ENCODE peak calls at places on chromosomes 3 and 15, in nine cellular contexts. K, T, U, X, H, O, L, G and C are unnamed samples.

GRCh38 chr3:23916152-23916885 is 471 bp downstream of the NKIRAS1 start:
- DNase-seq in L (no peak), T (no peak), K (no peak), U (no peak), G (no peak), X (no peak), H (peak), O (no peak), C (no peak)

GRCh38 chr15:91473894-91474293 is 373.8 kb downstream of the SV2B start:
- DNase-seq in T (no peak), O (no peak), G (no peak), X (no peak), U (no peak), L (no peak), K (no peak), H (no peak), C (no peak)

GRCh38 chr15:63212050-63212973 is 22.9 kb downstream of the RAB8B start:
- DNase-seq in G (no peak), T (no peak), K (no peak), L (no peak), X (no peak), O (no peak), H (no peak), U (no peak), C (no peak)

GRCh38 chr3:146468234-146468931 is 978 bp downstream of the PLSCR2 start:
- DNase-seq in U (no peak), H (no peak), G (no peak), L (no peak), O (no peak), T (no peak), K (no peak), X (no peak), C (no peak)

GRCh38 chr3:190003730-190004129 is 117.0 kb downstream of the P3H2 start:
- DNase-seq in O (peak), L (no peak), T (no peak), G (no peak), U (no peak), K (peak), H (no peak), X (no peak), C (no peak)

GRCh38 chr3:46133285-46133684 is 74.8 kb downstream of the CCR1 start:
- DNase-seq in L (no peak), X (no peak), H (no peak), O (no peak), T (no peak), K (no peak), G (no peak), U (no peak), C (no peak)

GRCh38 chr15:77094397-77095030 is 23.6 kb upstream of the TSPAN3 start:
- DNase-seq in G (no peak), H (no peak), K (no peak), U (no peak), L (no peak), T (no peak), O (no peak), X (no peak), C (no peak)

GRCh38 chr3:63354160-63354559 is 76.1 kb downstream of the SYNPR start:
- DNase-seq in K (no peak), G (no peak), U (no peak), L (no peak), T (no peak), H (no peak), O (no peak), X (no peak), C (no peak)

GRCh38 chr3:48624767-48625166 is 3.2 kb upstream of the TMEM89 start:
- DNase-seq in X (no peak), U (no peak), L (no peak), H (no peak), G (no peak), K (no peak), O (no peak), T (no peak), C (no peak)

GRCh38 chr3:189355481-189356201 is 183.9 kb downstream of the TPRG1 start:
- DNase-seq in K (peak), O (peak), X (no peak), G (peak), H (no peak), L (no peak), T (no peak), U (no peak), C (no peak)

GRCh38 chr3:22089284-22089683 is 338.3 kb upstream of the ZNF385D start:
- DNase-seq in H (no peak), L (no peak), X (no peak), T (no peak), O (no peak), K (peak), U (peak), G (peak), C (no peak)

GRCh38 chr3:11452988-11453847 is 181.0 kb downstream of the ATG7 start:
- DNase-seq in O (peak), L (no peak), G (no peak), T (no peak), K (no peak), H (no peak), U (no peak), X (no peak), C (no peak)

GRCh38 chr3:114841515-114841914 is 305.6 kb downstream of the ZBTB20 start:
- DNase-seq in G (no peak), U (no peak), O (no peak), L (no peak), H (no peak), T (no peak), X (no peak), K (no peak), C (no peak)

GRCh38 chr3:25910997-25911396 is 121.1 kb downstream of the OXSM start:
- DNase-seq in X (no peak), O (no peak), G (peak), L (no peak), U (no peak), K (peak), H (no peak), T (no peak), C (no peak)

DNA sequence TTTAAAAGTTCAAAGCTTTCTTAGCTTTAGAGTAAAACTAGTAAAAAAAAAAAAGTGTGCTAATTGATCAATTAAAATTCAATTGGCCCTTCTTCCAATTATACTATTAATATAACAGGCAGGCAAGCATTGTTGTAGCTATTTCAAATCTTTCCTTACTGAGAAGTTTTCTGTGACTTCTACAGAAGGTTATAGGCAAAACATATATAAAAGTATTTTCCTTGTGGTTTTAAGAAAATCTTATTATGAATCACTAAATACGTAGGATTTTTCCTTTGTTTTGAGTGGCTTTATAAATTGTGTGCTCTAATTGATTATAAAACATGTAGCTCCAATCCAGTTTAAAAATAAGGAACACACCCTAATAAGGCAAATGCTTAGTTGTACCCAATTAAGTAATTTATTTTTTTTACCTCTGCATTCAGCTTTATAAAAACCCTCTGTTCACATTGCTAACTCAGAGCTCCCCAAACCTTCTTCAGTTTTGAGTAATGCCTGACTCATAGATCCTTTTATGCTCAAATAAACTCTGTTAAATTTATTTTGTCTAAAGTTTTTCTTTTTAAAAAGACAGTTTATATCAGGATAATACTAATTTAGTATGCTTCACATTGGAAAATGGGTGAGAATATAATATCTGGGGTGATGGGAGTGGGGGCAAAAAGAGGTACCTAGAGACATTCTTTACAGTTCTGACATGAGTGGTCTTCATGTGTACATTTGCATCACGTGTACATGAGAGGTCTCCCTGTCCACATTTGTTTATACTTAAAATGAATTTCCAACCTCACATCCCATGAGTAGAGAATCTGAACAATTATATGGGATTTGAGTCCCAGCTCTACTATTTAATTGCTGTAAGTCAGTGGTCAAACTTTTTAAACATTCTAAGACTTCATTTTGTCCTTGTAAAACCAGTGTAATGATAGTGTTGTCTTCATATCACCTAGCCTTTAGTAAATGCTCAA is 408.1 kb downstream of the NAALADL2 start:
- DNase-seq in U (no peak), L (no peak), T (no peak), H (no peak), G (no peak), O (no peak), K (no peak), X (no peak), C (no peak)
- TF ChIP-seq POLR2A in U (no peak), L (no peak), T (no peak), H (no peak), G (no peak), O (no peak), K (no peak), X (no peak), C (no peak)

GRCh38 chr15:68045289-68046265 is 8.5 kb upstream of the PIAS1 start:
- DNase-seq in L (no peak), H (no peak), X (no peak), O (no peak), K (peak), U (no peak), T (no peak), G (no peak), C (no peak)
- TF ChIP-seq POLR2A in L (no peak), H (no peak), X (no peak), O (no peak), K (no peak), U (no peak), T (no peak), G (no peak), C (no peak)

DNA sequence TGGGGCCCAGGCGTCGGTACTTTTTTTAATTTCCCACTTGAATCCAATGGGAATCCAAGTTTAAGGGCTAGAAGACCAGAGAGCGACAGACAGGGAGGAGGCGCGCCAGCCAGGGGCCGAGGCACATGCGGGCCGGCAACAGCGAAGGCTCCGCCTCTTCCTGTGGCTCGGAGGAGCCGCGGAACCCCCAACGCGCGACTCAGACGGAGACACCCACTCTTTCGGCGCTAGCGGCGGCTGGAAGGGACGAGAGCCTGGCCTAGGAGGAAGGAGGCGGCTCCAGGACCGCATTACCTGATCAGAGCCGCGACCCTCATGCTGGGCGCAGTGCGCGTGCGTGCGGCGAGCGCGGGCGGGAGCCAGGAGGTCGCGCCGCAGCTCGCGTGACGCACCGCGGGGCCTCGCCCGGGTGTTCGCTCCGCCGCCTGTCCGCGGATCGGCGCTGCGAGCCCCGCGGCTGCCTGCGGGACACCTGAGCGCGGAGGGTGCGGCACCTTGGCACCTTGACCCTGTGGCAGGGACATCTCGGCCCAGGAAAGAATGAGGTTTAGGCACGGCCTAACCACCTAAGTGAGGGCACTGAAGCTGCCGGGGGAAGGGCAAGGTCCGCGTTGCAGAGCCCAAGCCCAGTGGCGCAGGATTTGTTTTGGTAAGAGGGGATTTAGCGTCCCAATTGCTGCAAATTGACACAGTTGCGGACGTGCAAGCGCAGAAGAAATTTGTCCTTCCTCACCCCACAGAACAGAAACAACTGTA is at the start of gene DPH6:
- DNase-seq in K (peak), G (peak), X (peak), T (peak), L (peak), H (peak), O (peak), U (peak), C (peak)
- TF ChIP-seq POLR2A in K (peak), G (peak), X (no peak), T (peak), L (peak), H (peak), O (peak), U (peak), C (peak)

GRCh38 chr3:195909294-195909644 is 918 bp upstream of the TNK2 start:
- DNase-seq in O (peak), L (no peak), H (no peak), K (no peak), T (no peak), X (no peak), U (no peak), G (peak), C (no peak)

GRCh38 chr3:195905970-195906864 is 2.1 kb downstream of the TNK2 start:
- DNase-seq in L (no peak), O (no peak), K (no peak), G (no peak), X (no peak), U (no peak), H (no peak), T (no peak), C (no peak)

GRCh38 chr3:195906865-195907729 is 1.3 kb downstream of the TNK2 start:
- DNase-seq in O (no peak), T (no peak), H (peak), L (no peak), X (peak), K (no peak), G (peak), U (peak), C (no peak)

GRCh38 chr3:195908439-195909293 is at the start of gene TNK2:
- DNase-seq in G (peak), O (peak), K (no peak), X (peak), T (peak), H (no peak), L (no peak), U (peak), C (no peak)

GRCh38 chr3:195907730-195908438 is 467 bp downstream of the TNK2 start:
- DNase-seq in L (no peak), K (peak), X (peak), O (peak), G (peak), T (peak), H (no peak), U (peak), C (no peak)
- TF ChIP-seq POLR2A in L (no peak), K (no peak), X (no peak), O (no peak), G (no peak), T (no peak), H (no peak), U (no peak), C (no peak)

DNA sequence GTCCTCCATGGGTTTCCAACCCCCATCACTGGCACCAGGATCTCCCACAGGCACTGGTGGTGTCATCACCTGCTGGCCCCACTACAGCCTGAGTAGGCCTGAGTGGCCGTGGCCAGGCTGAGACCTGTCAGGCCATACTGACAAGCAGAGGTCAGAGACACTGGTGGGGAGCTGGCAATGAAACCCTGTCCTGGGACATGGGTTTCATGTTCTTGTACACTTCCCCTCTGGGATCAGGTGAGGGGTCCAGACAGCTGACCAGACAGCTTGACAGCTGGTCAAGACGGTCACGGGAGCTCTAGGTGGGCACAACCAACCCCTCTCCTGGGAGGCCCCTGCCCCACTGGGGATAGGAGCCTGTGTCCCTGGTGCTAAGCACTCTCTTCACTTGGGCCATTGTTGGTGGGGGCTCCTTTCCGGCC is 13.1 kb downstream of the ZBTB47 start:
- DNase-seq in L (no peak), U (peak), H (no peak), K (no peak), G (no peak), O (no peak), X (no peak), T (no peak), C (no peak)
- TF ChIP-seq POLR2A in L (no peak), U (no peak), H (no peak), K (no peak), G (no peak), O (no peak), X (no peak), T (no peak), C (no peak)

GRCh38 chr15:78915341-78916087 is 29.3 kb downstream of the CTSH start:
- DNase-seq in T (no peak), U (peak), K (no peak), H (no peak), L (peak), X (no peak), G (peak), O (no peak), C (no peak)

GRCh38 chr15:78917888-78918287 is 27.0 kb downstream of the CTSH start:
- DNase-seq in H (no peak), X (no peak), K (no peak), G (no peak), L (no peak), U (no peak), T (no peak), O (no peak), C (no peak)

GRCh38 chr15:78913012-78913411 is 31.8 kb downstream of the CTSH start:
- DNase-seq in O (no peak), T (no peak), U (no peak), H (no peak), G (no peak), X (no peak), L (no peak), K (no peak), C (no peak)

GRCh38 chr15:78910836-78911235 is 34.0 kb downstream of the CTSH start:
- DNase-seq in O (no peak), X (no peak), G (no peak), K (no peak), T (no peak), H (no peak), U (no peak), L (no peak), C (no peak)

GRCh38 chr15:78914027-78914764 is 30.6 kb downstream of the CTSH start:
- DNase-seq in L (peak), H (no peak), U (no peak), G (no peak), O (no peak), T (peak), K (peak), X (peak), C (no peak)
- TF ChIP-seq POLR2A in L (no peak), H (no peak), U (no peak), G (no peak), O (no peak), T (no peak), K (no peak), X (no peak), C (no peak)

GRCh38 chr3:130473416-130473815 is 43.6 kb upstream of the COL6A6 start:
- DNase-seq in L (no peak), G (no peak), K (no peak), T (no peak), U (no peak), H (no peak), O (no peak), X (no peak), C (no peak)
- TF ChIP-seq POLR2A in L (no peak), G (no peak), K (no peak), T (no peak), U (no peak), H (no peak), O (no peak), X (no peak), C (no peak)

GRCh38 chr3:50567011-50567385 is 549 bp downstream of the C3orf18 start:
- DNase-seq in O (no peak), H (no peak), T (no peak), G (no peak), U (no peak), L (no peak), K (no peak), X (no peak), C (no peak)

GRCh38 chr3:50570508-50571279 is 1.4 kb downstream of the HEMK1 start:
- DNase-seq in O (no peak), H (no peak), T (no peak), U (no peak), L (no peak), K (no peak), X (no peak), G (no peak), C (no peak)

GRCh38 chr3:50567386-50568182 is at the start of gene C3orf18:
- DNase-seq in T (peak), L (peak), G (peak), X (peak), U (peak), O (peak), K (peak), H (peak), C (peak)

GRCh38 chr3:50571486-50571885 is 2.2 kb downstream of the HEMK1 start:
- DNase-seq in L (no peak), H (no peak), X (no peak), U (no peak), O (no peak), T (no peak), G (no peak), K (no peak), C (no peak)

DNA sequence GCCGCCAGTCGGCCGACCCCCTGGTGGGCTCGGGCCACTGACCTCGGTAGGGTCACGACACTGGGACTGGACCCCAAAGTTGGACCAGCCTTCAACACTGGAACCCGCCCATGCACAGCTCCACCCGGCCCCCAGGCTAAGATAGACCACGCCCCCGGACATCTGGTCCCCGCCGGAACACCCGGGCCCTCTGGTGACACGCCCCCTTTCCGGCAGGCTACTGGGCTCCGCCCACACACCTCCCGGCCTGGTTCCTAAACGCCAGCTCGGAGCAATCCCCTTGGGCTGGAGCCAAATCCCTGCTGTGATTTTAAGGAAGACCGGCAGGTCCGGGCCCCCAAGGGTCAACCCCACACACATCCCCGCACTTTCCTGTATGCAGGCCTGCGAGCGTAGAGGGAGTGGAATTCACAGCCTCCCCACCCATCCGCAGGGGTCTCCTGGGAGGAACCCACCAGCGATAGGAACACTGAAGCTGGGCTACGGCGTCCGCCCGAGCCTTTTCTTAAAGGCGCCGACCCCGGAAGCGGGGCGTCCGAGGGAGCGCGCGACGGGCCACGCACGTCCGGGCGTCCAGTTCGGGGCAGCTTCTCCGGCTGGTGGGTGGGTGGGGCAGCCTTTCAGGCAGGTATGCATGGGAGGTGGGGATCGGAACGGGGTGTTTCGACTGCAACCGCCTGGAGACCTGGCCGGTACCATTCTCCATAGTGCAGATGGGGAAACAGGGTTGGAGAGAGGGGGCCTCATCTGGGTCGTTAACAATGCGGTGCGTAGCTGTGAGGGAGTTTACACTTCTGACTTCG is at the start of gene HEMK1:
- DNase-seq in X (peak), O (peak), T (peak), H (peak), K (peak), G (peak), L (peak), U (peak), C (peak)
- TF ChIP-seq POLR2A in X (no peak), O (peak), T (peak), H (peak), K (peak), G (peak), L (peak), U (peak), C (peak)

DNA sequence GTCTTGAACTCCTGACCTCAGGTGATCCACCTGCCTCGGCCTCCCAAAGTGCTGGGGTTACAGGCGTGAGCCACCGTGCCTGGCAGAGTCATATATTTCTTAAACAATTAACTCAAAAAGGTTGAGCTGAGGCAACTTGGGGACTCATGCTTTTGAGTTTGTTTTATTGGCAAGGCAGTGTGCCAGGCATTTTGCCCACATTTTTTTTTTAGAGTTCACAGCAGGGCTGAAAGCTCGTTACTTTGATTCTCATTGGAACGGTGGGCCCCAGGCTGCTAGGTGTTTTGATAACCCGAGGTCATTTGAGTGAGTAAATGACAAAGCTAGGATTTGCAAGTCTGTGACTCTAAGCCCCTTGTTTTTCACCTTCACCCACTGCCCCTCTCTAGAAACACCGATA is 76.2 kb downstream of the CCK start:
- DNase-seq in U (no peak), H (no peak), G (no peak), L (no peak), O (no peak), X (peak), T (no peak), K (no peak), C (no peak)
- TF ChIP-seq POLR2A in U (no peak), H (no peak), G (no peak), L (no peak), O (no peak), X (no peak), T (no peak), K (no peak), C (no peak)